ENCODE peak calls at places on chromosome 4, in five cellular contexts. S is neural progenitor cell, L is IMR-90, N is PC-3, C is mammary epithelial cell. V is an unnamed sample.

GRCh38 chr4:38080575-38080974 is 120.4 kb downstream of the PTTG2 start:
- DNase-seq in S (no peak), L (no peak), N (no peak), C (no peak), V (no peak)

GRCh38 chr4:47662975-47663374 is 174.9 kb downstream of the CORIN start:
- DNase-seq in S (peak; percentile 42), L (no peak), N (peak; percentile 20), C (no peak), V (no peak)

GRCh38 chr4:10589308-10589707 is 95.3 kb downstream of the CLNK start:
- DNase-seq in S (peak; percentile 24), L (no peak), N (no peak), C (no peak), V (no peak)

GRCh38 chr4:93828332-93828829 is at the start of gene ATOH1:
- DNase-seq in S (peak; percentile 90), L (no peak), N (no peak), C (peak; percentile 17), V (no peak)

GRCh38 chr4:87975466-87975865 is at the start of gene SPP1:
- DNase-seq in S (peak; percentile 74), L (peak; percentile 13), N (no peak), C (peak; percentile 25), V (peak; percentile 51)

GRCh38 chr4:79915276-79915675 is 157.8 kb downstream of the ANTXR2 start:
- DNase-seq in S (no peak), L (peak; percentile 15), N (no peak), C (no peak), V (no peak)

GRCh38 chr4:55910140-55910539 is 38.6 kb upstream of the CEP135 start:
- DNase-seq in S (no peak), L (peak; percentile 68), N (peak; percentile 36), C (peak; percentile 20), V (peak; percentile 26)

GRCh38 chr4:128854433-128854832 is 44.9 kb downstream of the JADE1 start:
- DNase-seq in S (no peak), L (peak; percentile 56), N (no peak), C (no peak), V (peak; percentile 67)

GRCh38 chr4:37686373-37687174 is at the start of gene RELL1:
- DNase-seq in S (peak; percentile 98), L (peak; percentile 99), N (peak; percentile 97), C (peak; percentile 99), V (peak; percentile 97)

GRCh38 chr4:168720396-168720795 is 223.5 kb downstream of the PALLD start:
- DNase-seq in S (no peak), L (no peak), N (no peak), C (no peak), V (no peak)

GRCh38 chr4:51958199-51958968 is 61.8 kb downstream of the LRRC66 start:
- DNase-seq in S (peak; percentile 88), L (no peak), N (no peak), C (no peak), V (no peak)

GRCh38 chr4:40240040-40240653 is 43.3 kb downstream of the RHOH start:
- DNase-seq in S (no peak), L (peak; percentile 11), N (peak; percentile 29), C (no peak), V (no peak)

GRCh38 chr4:150145950-150146340 is 67.7 kb downstream of the DCLK2 start:
- DNase-seq in S (no peak), L (peak; percentile 47), N (peak; percentile 57), C (no peak), V (peak; percentile 53)

GRCh38 chr4:146334862-146335449 is 120.6 kb downstream of the REELD1 start:
- DNase-seq in S (no peak), L (no peak), N (no peak), C (no peak), V (no peak)

GRCh38 chr4:123170843-123171242 is 225.8 kb upstream of the SPRY1 start:
- DNase-seq in S (no peak), L (peak; percentile 4), N (peak; percentile 15), C (peak; percentile 28), V (peak; percentile 8)

GRCh38 chr4:139786494-139787354 is 121.1 kb downstream of the MGST2 start:
- DNase-seq in S (no peak), L (no peak), N (no peak), C (no peak), V (no peak)

GRCh38 chr4:169756971-169757574 is 671 bp downstream of the HPF1 start:
- DNase-seq in S (no peak), L (no peak), N (no peak), C (peak; percentile 6), V (no peak)

GRCh38 chr4:76377481-76377901 is 43.5 kb downstream of the CCDC158 start:
- DNase-seq in S (peak; percentile 25), L (no peak), N (no peak), C (no peak), V (no peak)

GRCh38 chr4:163649557-163650091 is 155.1 kb downstream of the TMA16 start:
- DNase-seq in S (peak; percentile 20), L (no peak), N (peak; percentile 65), C (peak; percentile 3), V (peak; percentile 15)

GRCh38 chr4:120829113-120829831 is 93.3 kb downstream of the PRDM5 start:
- DNase-seq in S (no peak), L (peak; percentile 70), N (peak; percentile 2), C (no peak), V (no peak)

GRCh38 chr4:76251448-76252270 is at the start of gene FAM47E:
- DNase-seq in S (peak; percentile 94), L (peak; percentile 6), N (peak; percentile 61), C (peak; percentile 56), V (peak; percentile 16)

GRCh38 chr4:180134116-180134866 is 2108.9 kb upstream of the TENM3 start:
- DNase-seq in S (peak; percentile 13), L (no peak), N (no peak), C (peak; percentile 31), V (no peak)

GRCh38 chr4:168558587-168558986 is 61.7 kb downstream of the PALLD start:
- DNase-seq in S (no peak), L (peak; percentile 60), N (peak; percentile 78), C (no peak), V (peak; percentile 67)

GRCh38 chr4:147723316-147723715 is 8.6 kb upstream of the ARHGAP10 start:
- DNase-seq in S (no peak), L (no peak), N (no peak), C (no peak), V (no peak)

GRCh38 chr4:35247047-35247446 is 997.3 kb downstream of the ARAP2 start:
- DNase-seq in S (no peak), L (no peak), N (peak; percentile 82), C (no peak), V (no peak)

GRCh38 chr4:55340246-55340645 is 5.8 kb upstream of the SRD5A3 start:
- DNase-seq in S (peak; percentile 56), L (no peak), N (no peak), C (no peak), V (no peak)

GRCh38 chr4:52822583-52823477 is 39.3 kb upstream of the RASL11B start:
- DNase-seq in S (no peak), L (peak; percentile 76), N (peak; percentile 88), C (peak; percentile 85), V (peak; percentile 79)

GRCh38 chr4:189143255-189143654 is 797.4 kb upstream of the FRG1 start:
- DNase-seq in S (no peak), L (peak; percentile 66), N (peak; percentile 93), C (peak; percentile 100), V (no peak)

GRCh38 chr4:173371292-173372192 is 788 bp downstream of the SAP30 start:
- DNase-seq in S (peak; percentile 83), L (peak; percentile 69), N (peak; percentile 58), C (peak; percentile 77), V (peak; percentile 63)
- H3K9ac ChIP-seq in S (peak overlapping the region; percentile 67), L (peak overlapping the region; percentile 79), N (peak overlapping the region; percentile 54), C (peak overlapping the region; percentile 82), V (peak overlapping the region; percentile 86)

DNA sequence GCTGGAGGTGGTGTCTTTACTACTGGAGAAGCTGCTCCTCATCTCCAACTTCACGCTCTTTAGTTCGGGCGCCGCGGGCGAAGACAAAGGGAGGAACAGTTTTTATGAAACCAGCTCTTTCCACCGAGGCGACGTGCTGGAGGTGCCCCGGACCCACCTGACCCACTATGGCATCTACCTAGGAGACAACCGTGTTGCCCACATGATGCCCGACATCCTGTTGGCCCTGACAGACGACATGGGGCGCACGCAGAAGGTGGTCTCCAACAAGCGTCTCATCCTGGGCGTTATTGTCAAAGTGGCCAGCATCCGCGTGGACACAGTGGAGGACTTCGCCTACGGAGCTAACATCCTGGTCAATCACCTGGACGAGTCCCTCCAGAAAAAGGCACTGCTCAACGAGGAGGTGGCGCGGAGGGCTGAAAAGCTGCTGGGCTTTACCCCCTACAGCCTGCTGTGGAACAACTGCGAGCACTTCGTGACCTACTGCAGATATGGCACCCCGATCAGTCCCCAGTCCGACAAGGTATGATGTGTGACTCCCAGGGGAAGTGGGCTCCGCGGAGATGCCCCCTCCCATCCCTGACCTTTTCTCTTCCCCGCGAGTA is 645 bp downstream of the LRAT start:
- DNase-seq in S (peak; percentile 34), L (no peak), N (no peak), C (no peak), V (no peak)
- H3K4me3 ChIP-seq in S (peak overlapping the region; percentile 62), L (no peak overlapping the region), N (peak overlapping the region; percentile 80), C (peak overlapping the region; percentile 63), V (peak overlapping the region; percentile 59)

GRCh38 chr4:336893-337142 is 796 bp upstream of the ZNF141 start:
- DNase-seq in S (peak; percentile 63), L (no peak), N (peak; percentile 3), C (no peak), V (no peak)

GRCh38 chr4:337143-337931 is at the start of gene ZNF141:
- DNase-seq in S (peak; percentile 97), L (peak; percentile 96), N (peak; percentile 93), C (peak; percentile 96), V (peak; percentile 96)

GRCh38 chr4:337932-338758 is 531 bp downstream of the ZNF141 start:
- DNase-seq in S (no peak), L (peak; percentile 36), N (no peak), C (peak; percentile 4), V (peak; percentile 34)

GRCh38 chr4:338759-339097 is 1.1 kb downstream of the ZNF141 start:
- DNase-seq in S (peak; percentile 9), L (no peak), N (no peak), C (peak; percentile 6), V (no peak)

GRCh38 chr4:340011-340410 is 2.4 kb downstream of the ZNF141 start:
- DNase-seq in S (peak; percentile 8), L (no peak), N (no peak), C (no peak), V (no peak)
- H3K9me3 ChIP-seq in S (peaks cover 4% of the 10 kb centered on the region), L (peaks cover 22% of the 10 kb centered on the region), N (peaks cover 4% of the 10 kb centered on the region), C (peaks cover 7% of the 10 kb centered on the region), V (no peaks in the 10 kb centered on the region)

GRCh38 chr4:78058591-78059523 is 1.7 kb downstream of the FRAS1 start:
- DNase-seq in S (peak; percentile 91), L (no peak), N (peak; percentile 46), C (peak; percentile 50), V (peak; percentile 15)

GRCh38 chr4:78057135-78057599 is at the start of gene FRAS1:
- DNase-seq in S (peak; percentile 87), L (no peak), N (peak; percentile 13), C (peak; percentile 27), V (peak; percentile 22)

GRCh38 chr4:78057600-78058560 is 757 bp downstream of the FRAS1 start:
- DNase-seq in S (peak; percentile 66), L (peak; percentile 13), N (peak; percentile 25), C (peak; percentile 64), V (peak; percentile 36)

GRCh38 chr4:78059938-78060337 is 2.8 kb downstream of the FRAS1 start:
- DNase-seq in S (no peak), L (no peak), N (no peak), C (no peak), V (no peak)

DNA sequence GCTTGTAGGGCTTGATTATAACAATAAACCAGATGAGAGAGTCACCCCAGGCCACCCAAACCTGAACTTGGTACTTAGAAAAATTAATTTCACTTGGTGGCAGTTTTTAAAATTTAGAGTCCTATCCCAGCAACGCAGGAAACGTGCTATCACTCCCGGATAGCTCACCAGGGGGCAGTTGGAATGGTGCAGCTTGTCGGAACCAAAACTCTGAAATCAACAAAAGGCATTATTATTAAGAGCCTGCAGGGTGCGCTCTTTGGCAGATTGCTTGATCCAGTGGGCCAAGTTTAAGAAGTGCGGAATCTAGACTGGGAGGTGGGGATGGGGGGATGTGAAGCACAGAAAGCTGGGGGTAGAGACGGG is 2.4 kb downstream of the FRAS1 start:
- DNase-seq in S (peak; percentile 87), L (peak; percentile 45), N (peak; percentile 84), C (peak; percentile 68), V (peak; percentile 64)
- H3K9ac ChIP-seq in S (no peak overlapping the region), L (no peak overlapping the region), N (peak overlapping the region; percentile 32), C (peak overlapping the region; percentile 85), V (peak overlapping the region; percentile 72)